ENCODE peak calls at places on chromosomes 7 and 10, in nine cellular contexts. One of them, this sample, is unnamed.

GRCh38 chr7:158125091-158125490 is 462.5 kb downstream of the PTPRN2 start:
- DNase-seq in heart right ventricle: no peak
- DNase-seq in mucosa of descending colon: no peak
- DNase-seq in IMR-90: no peak
- DNase-seq in ovary: no peak
- DNase-seq in GM12865: no peak
- DNase-seq in breast epithelium: no peak
- DNase-seq in choroid plexus epithelial cell: no peak
- DNase-seq in stomach: peak
- DNase-seq in this sample: no peak

GRCh38 chr10:4807803-4808507 is 18.1 kb upstream of the AKR1E2 start:
- DNase-seq in heart right ventricle: no peak
- DNase-seq in mucosa of descending colon: no peak
- DNase-seq in IMR-90: peak
- DNase-seq in ovary: no peak
- DNase-seq in GM12865: peak
- DNase-seq in breast epithelium: no peak
- DNase-seq in choroid plexus epithelial cell: peak
- DNase-seq in stomach: no peak
- DNase-seq in this sample: peak

GRCh38 chr10:69758310-69758728 is 43.4 kb upstream of the COL13A1 start:
- DNase-seq in heart right ventricle: no peak
- DNase-seq in mucosa of descending colon: no peak
- DNase-seq in IMR-90: no peak
- DNase-seq in ovary: no peak
- DNase-seq in GM12865: peak
- DNase-seq in breast epithelium: no peak
- DNase-seq in choroid plexus epithelial cell: no peak
- DNase-seq in stomach: no peak
- DNase-seq in this sample: no peak

GRCh38 chr7:106476751-106477150 is 184.2 kb downstream of the CCDC71L start:
- DNase-seq in heart right ventricle: no peak
- DNase-seq in mucosa of descending colon: no peak
- DNase-seq in IMR-90: no peak
- DNase-seq in ovary: no peak
- DNase-seq in GM12865: no peak
- DNase-seq in breast epithelium: no peak
- DNase-seq in choroid plexus epithelial cell: no peak
- DNase-seq in stomach: no peak
- DNase-seq in this sample: no peak

GRCh38 chr10:91210014-91210413 is 10.4 kb upstream of the PCGF5 start:
- DNase-seq in heart right ventricle: no peak
- DNase-seq in mucosa of descending colon: peak
- DNase-seq in IMR-90: no peak
- DNase-seq in ovary: no peak
- DNase-seq in GM12865: no peak
- DNase-seq in breast epithelium: no peak
- DNase-seq in choroid plexus epithelial cell: no peak
- DNase-seq in stomach: no peak
- DNase-seq in this sample: no peak

GRCh38 chr7:128032605-128033235 is 1.5 kb upstream of the LRRC4 start:
- DNase-seq in heart right ventricle: peak
- DNase-seq in mucosa of descending colon: no peak
- DNase-seq in IMR-90: peak
- DNase-seq in ovary: no peak
- DNase-seq in GM12865: no peak
- DNase-seq in breast epithelium: no peak
- DNase-seq in choroid plexus epithelial cell: peak
- DNase-seq in stomach: no peak
- DNase-seq in this sample: peak

GRCh38 chr10:33612116-33612515 is 277.6 kb upstream of the NRP1 start:
- DNase-seq in heart right ventricle: no peak
- DNase-seq in mucosa of descending colon: no peak
- DNase-seq in IMR-90: peak
- DNase-seq in ovary: no peak
- DNase-seq in GM12865: peak
- DNase-seq in breast epithelium: no peak
- DNase-seq in choroid plexus epithelial cell: peak
- DNase-seq in stomach: no peak
- DNase-seq in this sample: peak

GRCh38 chr7:151379193-151379520 is 30.7 kb downstream of the WDR86 start:
- DNase-seq in heart right ventricle: no peak
- DNase-seq in mucosa of descending colon: no peak
- DNase-seq in IMR-90: no peak
- DNase-seq in ovary: peak
- DNase-seq in GM12865: no peak
- DNase-seq in breast epithelium: no peak
- DNase-seq in choroid plexus epithelial cell: no peak
- DNase-seq in stomach: no peak
- DNase-seq in this sample: no peak

GRCh38 chr10:60139798-60140566 is 233.6 kb upstream of the CCDC6 start:
- DNase-seq in heart right ventricle: no peak
- DNase-seq in mucosa of descending colon: no peak
- DNase-seq in IMR-90: peak
- DNase-seq in ovary: no peak
- DNase-seq in GM12865: no peak
- DNase-seq in breast epithelium: no peak
- DNase-seq in choroid plexus epithelial cell: peak
- DNase-seq in stomach: no peak
- DNase-seq in this sample: peak

GRCh38 chr10:72756674-72757385 is 64.9 kb downstream of the MCU start:
- DNase-seq in heart right ventricle: no peak
- DNase-seq in mucosa of descending colon: no peak
- DNase-seq in IMR-90: peak
- DNase-seq in ovary: no peak
- DNase-seq in GM12865: no peak
- DNase-seq in breast epithelium: no peak
- DNase-seq in choroid plexus epithelial cell: peak
- DNase-seq in stomach: no peak
- DNase-seq in this sample: no peak

GRCh38 chr7:134832367-134832766 is 52.9 kb downstream of the CALD1 start:
- DNase-seq in heart right ventricle: no peak
- DNase-seq in mucosa of descending colon: no peak
- DNase-seq in IMR-90: no peak
- DNase-seq in ovary: no peak
- DNase-seq in GM12865: no peak
- DNase-seq in breast epithelium: no peak
- DNase-seq in choroid plexus epithelial cell: peak
- DNase-seq in stomach: no peak
- DNase-seq in this sample: no peak

GRCh38 chr10:124648738-124649137 is 95.4 kb downstream of the FAM53B start:
- DNase-seq in heart right ventricle: peak
- DNase-seq in mucosa of descending colon: peak
- DNase-seq in IMR-90: peak
- DNase-seq in ovary: peak
- DNase-seq in GM12865: peak
- DNase-seq in breast epithelium: no peak
- DNase-seq in choroid plexus epithelial cell: peak
- DNase-seq in stomach: peak
- DNase-seq in this sample: peak

GRCh38 chr10:84198206-84198915 is 4.0 kb downstream of the CDHR1 start:
- DNase-seq in heart right ventricle: no peak
- DNase-seq in mucosa of descending colon: peak
- DNase-seq in IMR-90: no peak
- DNase-seq in ovary: no peak
- DNase-seq in GM12865: no peak
- DNase-seq in breast epithelium: no peak
- DNase-seq in choroid plexus epithelial cell: no peak
- DNase-seq in stomach: no peak
- DNase-seq in this sample: no peak

GRCh38 chr7:75880242-75880641 is 1.4 kb downstream of the RHBDD2 start:
- DNase-seq in heart right ventricle: no peak
- DNase-seq in mucosa of descending colon: no peak
- DNase-seq in IMR-90: no peak
- DNase-seq in ovary: no peak
- DNase-seq in GM12865: no peak
- DNase-seq in breast epithelium: no peak
- DNase-seq in choroid plexus epithelial cell: no peak
- DNase-seq in stomach: no peak
- DNase-seq in this sample: no peak

GRCh38 chr7:138838166-138838565 is 40.2 kb upstream of the ATP6V0A4 start:
- DNase-seq in heart right ventricle: no peak
- DNase-seq in mucosa of descending colon: no peak
- DNase-seq in IMR-90: no peak
- DNase-seq in ovary: no peak
- DNase-seq in GM12865: no peak
- DNase-seq in breast epithelium: no peak
- DNase-seq in choroid plexus epithelial cell: no peak
- DNase-seq in stomach: no peak
- DNase-seq in this sample: no peak

GRCh38 chr7:46628389-46628788 is 707.3 kb upstream of the IGFBP3 start:
- DNase-seq in heart right ventricle: no peak
- DNase-seq in mucosa of descending colon: no peak
- DNase-seq in IMR-90: no peak
- DNase-seq in ovary: no peak
- DNase-seq in GM12865: peak
- DNase-seq in breast epithelium: no peak
- DNase-seq in choroid plexus epithelial cell: no peak
- DNase-seq in stomach: no peak
- DNase-seq in this sample: no peak

GRCh38 chr10:93437000-93437945 is 44.9 kb downstream of the MYOF start:
- DNase-seq in heart right ventricle: peak
- DNase-seq in mucosa of descending colon: peak
- DNase-seq in IMR-90: peak
- DNase-seq in ovary: peak
- DNase-seq in GM12865: no peak
- DNase-seq in breast epithelium: peak
- DNase-seq in choroid plexus epithelial cell: peak
- DNase-seq in stomach: peak
- DNase-seq in this sample: peak

GRCh38 chr7:47738563-47739166 is 156.8 kb upstream of the TNS3 start:
- DNase-seq in heart right ventricle: no peak
- DNase-seq in mucosa of descending colon: no peak
- DNase-seq in IMR-90: no peak
- DNase-seq in ovary: no peak
- DNase-seq in GM12865: peak
- DNase-seq in breast epithelium: no peak
- DNase-seq in choroid plexus epithelial cell: no peak
- DNase-seq in stomach: no peak
- DNase-seq in this sample: no peak

GRCh38 chr10:119274519-119275045 is 67.2 kb downstream of the GRK5 start:
- DNase-seq in heart right ventricle: no peak
- DNase-seq in mucosa of descending colon: no peak
- DNase-seq in IMR-90: no peak
- DNase-seq in ovary: peak
- DNase-seq in GM12865: peak
- DNase-seq in breast epithelium: no peak
- DNase-seq in choroid plexus epithelial cell: no peak
- DNase-seq in stomach: no peak
- DNase-seq in this sample: no peak

GRCh38 chr7:94344826-94345225 is 49.9 kb upstream of the COL1A2 start:
- DNase-seq in heart right ventricle: no peak
- DNase-seq in mucosa of descending colon: no peak
- DNase-seq in IMR-90: peak
- DNase-seq in ovary: no peak
- DNase-seq in GM12865: no peak
- DNase-seq in breast epithelium: no peak
- DNase-seq in choroid plexus epithelial cell: peak
- DNase-seq in stomach: no peak
- DNase-seq in this sample: peak

DNA sequence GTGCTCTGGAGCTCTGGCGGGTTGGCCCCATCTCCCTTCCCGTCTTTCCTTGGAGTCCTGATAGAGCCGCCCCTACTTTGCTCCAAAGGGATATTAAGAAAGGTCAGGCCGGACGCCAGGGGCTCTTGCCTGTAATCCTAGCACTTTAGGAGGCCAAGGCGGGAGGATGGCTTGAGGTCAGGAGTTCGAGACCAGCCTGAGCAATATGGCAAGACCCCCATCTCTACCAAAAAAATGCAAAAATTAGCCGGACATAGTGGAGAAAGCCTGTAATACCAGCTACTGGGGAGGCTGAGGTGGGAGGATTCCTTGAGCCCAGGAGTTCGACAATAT is 313 bp upstream of the MLXIPL start:
- DNase-seq in heart right ventricle: no peak
- DNase-seq in mucosa of descending colon: no peak
- DNase-seq in IMR-90: no peak
- DNase-seq in ovary: no peak
- DNase-seq in GM12865: no peak
- DNase-seq in breast epithelium: no peak
- DNase-seq in choroid plexus epithelial cell: no peak
- DNase-seq in stomach: no peak
- DNase-seq in this sample: no peak
- H3K4me3 ChIP-seq in heart right ventricle: peak
- H3K4me3 ChIP-seq in mucosa of descending colon: no peak
- H3K4me3 ChIP-seq in IMR-90: no peak
- H3K4me3 ChIP-seq in ovary: no peak
- H3K4me3 ChIP-seq in GM12865: no peak
- H3K4me3 ChIP-seq in breast epithelium: peak
- H3K4me3 ChIP-seq in choroid plexus epithelial cell: no peak
- H3K4me3 ChIP-seq in stomach: peak
- H3K4me3 ChIP-seq in this sample: no peak

DNA sequence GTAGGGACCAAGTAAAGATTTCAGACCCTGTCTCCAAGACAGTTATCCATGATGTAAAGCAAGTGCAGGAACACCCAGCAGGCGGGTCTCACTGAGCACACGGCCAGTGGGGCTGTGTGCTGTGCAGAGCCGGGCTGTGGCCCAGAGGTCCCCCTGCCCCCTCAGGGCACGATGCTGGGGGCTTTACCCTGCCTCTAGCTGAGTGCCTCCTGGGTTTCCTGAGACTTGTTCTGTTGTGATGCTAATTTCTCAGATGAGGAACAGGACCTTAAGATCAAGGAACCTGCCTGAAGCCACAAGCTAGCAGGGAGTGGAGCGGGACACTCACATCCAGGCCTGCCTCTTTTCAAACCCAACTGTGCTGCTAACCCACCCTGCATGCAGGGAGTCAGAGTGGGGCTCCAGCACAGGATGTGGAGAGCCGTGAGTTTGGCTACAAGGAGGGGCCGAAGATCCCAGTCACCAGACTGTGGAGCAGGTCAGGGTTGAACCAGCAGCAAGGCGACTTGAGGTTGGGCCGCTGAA is 76.1 kb upstream of the LYZL2 start:
- DNase-seq in heart right ventricle: no peak
- DNase-seq in mucosa of descending colon: no peak
- DNase-seq in IMR-90: no peak
- DNase-seq in ovary: no peak
- DNase-seq in GM12865: peak
- DNase-seq in breast epithelium: no peak
- DNase-seq in choroid plexus epithelial cell: no peak
- DNase-seq in stomach: no peak
- DNase-seq in this sample: no peak
- H3K4me3 ChIP-seq in heart right ventricle: no peak
- H3K4me3 ChIP-seq in mucosa of descending colon: no peak
- H3K4me3 ChIP-seq in IMR-90: no peak
- H3K4me3 ChIP-seq in ovary: no peak
- H3K4me3 ChIP-seq in GM12865: peak
- H3K4me3 ChIP-seq in breast epithelium: no peak
- H3K4me3 ChIP-seq in choroid plexus epithelial cell: no peak
- H3K4me3 ChIP-seq in stomach: no peak
- H3K4me3 ChIP-seq in this sample: no peak

GRCh38 chr7:120991133-120991532 is 2.6 kb downstream of the CPED1 start:
- DNase-seq in heart right ventricle: no peak
- DNase-seq in mucosa of descending colon: no peak
- DNase-seq in IMR-90: no peak
- DNase-seq in ovary: no peak
- DNase-seq in GM12865: no peak
- DNase-seq in breast epithelium: no peak
- DNase-seq in choroid plexus epithelial cell: no peak
- DNase-seq in stomach: no peak
- DNase-seq in this sample: no peak
- H3K4me3 ChIP-seq in heart right ventricle: peak
- H3K4me3 ChIP-seq in mucosa of descending colon: no peak
- H3K4me3 ChIP-seq in IMR-90: peak
- H3K4me3 ChIP-seq in ovary: peak
- H3K4me3 ChIP-seq in GM12865: no peak
- H3K4me3 ChIP-seq in breast epithelium: peak
- H3K4me3 ChIP-seq in choroid plexus epithelial cell: peak
- H3K4me3 ChIP-seq in stomach: peak
- H3K4me3 ChIP-seq in this sample: peak

GRCh38 chr10:101132636-101133473 is 1.8 kb downstream of the TLX1 start:
- DNase-seq in heart right ventricle: no peak
- DNase-seq in mucosa of descending colon: no peak
- DNase-seq in IMR-90: no peak
- DNase-seq in ovary: no peak
- DNase-seq in GM12865: no peak
- DNase-seq in breast epithelium: no peak
- DNase-seq in choroid plexus epithelial cell: no peak
- DNase-seq in stomach: no peak
- DNase-seq in this sample: no peak
- H3K4me3 ChIP-seq in heart right ventricle: no peak
- H3K4me3 ChIP-seq in mucosa of descending colon: no peak
- H3K4me3 ChIP-seq in IMR-90: no peak
- H3K4me3 ChIP-seq in ovary: no peak
- H3K4me3 ChIP-seq in GM12865: no peak
- H3K4me3 ChIP-seq in breast epithelium: no peak
- H3K4me3 ChIP-seq in choroid plexus epithelial cell: no peak
- H3K4me3 ChIP-seq in stomach: no peak
- H3K4me3 ChIP-seq in this sample: no peak